ENCODE peak calls at places on chromosomes 7 and 10, in ten cellular contexts. O is uterus; I is CD8-positive, alpha-beta memory T cell; Y is right lobe of liver; P is heart right ventricle; R is SJSA1; B is fibroblast of lung; D is lower lobe of right lung; S is CD8-positive, alpha-beta T cell; G is esophagus muscularis mucosa. Z is an unnamed sample. For H3K4me1, the result is how much of the 10 kb centered on the place peaks cover.

GRCh38 chr10:98293550-98294269 is 25.7 kb upstream of the LOXL4 start:
- DNase-seq in O (no peak), I (peak), Y (no peak), P (peak), R (no peak), B (no peak), D (no peak), S (no peak), G (no peak), Z (no peak)

GRCh38 chr7:98266840-98267239 is 14.6 kb upstream of the BRI3 start:
- DNase-seq in O (no peak), I (no peak), Y (no peak), P (no peak), R (no peak), B (no peak), D (no peak), S (no peak), G (no peak), Z (no peak)

GRCh38 chr7:17696422-17696821 is 243.9 kb downstream of the SNX13 start:
- DNase-seq in O (peak), I (no peak), Y (no peak), P (no peak), R (peak), B (peak), D (peak), S (no peak), G (no peak), Z (no peak)

GRCh38 chr7:114081606-114082425 is 163.0 kb upstream of the PPP1R3A start:
- DNase-seq in O (no peak), I (no peak), Y (no peak), P (no peak), R (peak), B (peak), D (no peak), S (no peak), G (no peak), Z (no peak)

GRCh38 chr7:26087321-26088091 is 64.5 kb upstream of the NFE2L3 start:
- DNase-seq in O (no peak), I (no peak), Y (no peak), P (no peak), R (no peak), B (peak), D (no peak), S (no peak), G (no peak), Z (no peak)

GRCh38 chr7:106462365-106462859 is 177.6 kb upstream of the NAMPT start:
- DNase-seq in O (no peak), I (no peak), Y (no peak), P (no peak), R (peak), B (peak), D (no peak), S (no peak), G (no peak), Z (no peak)

GRCh38 chr10:49550563-49550962 is 11.6 kb upstream of the ERCC6 start:
- DNase-seq in O (no peak), I (no peak), Y (no peak), P (no peak), R (peak), B (peak), D (no peak), S (no peak), G (no peak), Z (no peak)

GRCh38 chr7:949021-949934 is 5.2 kb downstream of the ADAP1 start:
- DNase-seq in O (no peak), I (peak), Y (peak), P (no peak), R (no peak), B (no peak), D (peak), S (no peak), G (no peak), Z (peak)

GRCh38 chr7:129553861-129554530 is 51.7 kb downstream of the SMKR1 start:
- DNase-seq in O (no peak), I (peak), Y (no peak), P (no peak), R (peak), B (peak), D (no peak), S (peak), G (no peak), Z (no peak)

GRCh38 chr7:74317146-74317782 is 28.1 kb downstream of the CLIP2 start:
- DNase-seq in O (no peak), I (no peak), Y (no peak), P (no peak), R (no peak), B (no peak), D (no peak), S (no peak), G (no peak), Z (no peak)

GRCh38 chr7:50431316-50431715 is 18.8 kb downstream of the FIGNL1 start:
- DNase-seq in O (no peak), I (no peak), Y (no peak), P (no peak), R (no peak), B (no peak), D (no peak), S (no peak), G (no peak), Z (no peak)

GRCh38 chr10:62614389-62615157 is 189.9 kb upstream of the ADO start:
- DNase-seq in O (no peak), I (no peak), Y (no peak), P (no peak), R (peak), B (peak), D (no peak), S (no peak), G (peak), Z (no peak)

GRCh38 chr7:3942778-3943177 is 641.7 kb downstream of the SDK1 start:
- DNase-seq in O (no peak), I (no peak), Y (no peak), P (no peak), R (peak), B (peak), D (no peak), S (no peak), G (no peak), Z (no peak)

GRCh38 chr10:112804036-112804435 is 146.0 kb upstream of the TCF7L2 start:
- DNase-seq in O (no peak), I (no peak), Y (peak), P (no peak), R (no peak), B (no peak), D (no peak), S (no peak), G (no peak), Z (no peak)

GRCh38 chr7:54885285-54885684 is 126.3 kb upstream of the SEC61G start:
- DNase-seq in O (no peak), I (no peak), Y (no peak), P (no peak), R (no peak), B (no peak), D (no peak), S (no peak), G (no peak), Z (no peak)

GRCh38 chr10:32328499-32328898 is 18.5 kb downstream of the EPC1 start:
- DNase-seq in O (no peak), I (no peak), Y (no peak), P (no peak), R (no peak), B (no peak), D (no peak), S (no peak), G (no peak), Z (no peak)

GRCh38 chr10:128058106-128058745 is 68.0 kb downstream of the MKI67 start:
- DNase-seq in O (no peak), I (no peak), Y (no peak), P (no peak), R (no peak), B (no peak), D (no peak), S (no peak), G (no peak), Z (no peak)

GRCh38 chr7:74252893-74253292 is 1.3 kb downstream of the RFC2 start:
- DNase-seq in O (no peak), I (no peak), Y (peak), P (no peak), R (no peak), B (no peak), D (no peak), S (no peak), G (no peak), Z (no peak)

GRCh38 chr7:128112781-128113221 is 81.6 kb upstream of the LRRC4 start:
- DNase-seq in O (no peak), I (no peak), Y (no peak), P (no peak), R (no peak), B (no peak), D (no peak), S (no peak), G (no peak), Z (peak)

GRCh38 chr10:29067161-29067560 is 221.7 kb upstream of the LYZL1 start:
- DNase-seq in O (no peak), I (no peak), Y (no peak), P (no peak), R (no peak), B (peak), D (no peak), S (no peak), G (no peak), Z (no peak)

GRCh38 chr10:111079241-111079760 is 2.5 kb downstream of the ADRA2A start:
- DNase-seq in O (no peak), I (no peak), Y (no peak), P (no peak), R (no peak), B (no peak), D (no peak), S (no peak), G (no peak), Z (no peak)

GRCh38 chr10:5461914-5462840 is 37.2 kb downstream of the CALML5 start:
- DNase-seq in O (no peak), I (no peak), Y (no peak), P (no peak), R (no peak), B (peak), D (no peak), S (no peak), G (peak), Z (no peak)

GRCh38 chr7:155533827-155534690 is 12.3 kb downstream of the CNPY1 start:
- DNase-seq in O (no peak), I (no peak), Y (no peak), P (no peak), R (no peak), B (no peak), D (no peak), S (no peak), G (no peak), Z (peak)

GRCh38 chr10:47088656-47089354 is 177.6 kb downstream of the PTPN20 start:
- DNase-seq in O (no peak), I (no peak), Y (no peak), P (no peak), R (no peak), B (no peak), D (no peak), S (no peak), G (no peak), Z (no peak)

GRCh38 chr10:35690534-35690933 is 48.4 kb upstream of the FZD8 start:
- DNase-seq in O (no peak), I (no peak), Y (no peak), P (no peak), R (no peak), B (no peak), D (no peak), S (no peak), G (no peak), Z (no peak)

GRCh38 chr10:47188156-47188555 is 111.8 kb upstream of the GDF10 start:
- DNase-seq in O (no peak), I (no peak), Y (no peak), P (no peak), R (no peak), B (no peak), D (no peak), S (no peak), G (no peak), Z (peak)

GRCh38 chr10:14558025-14558424 is 216.7 kb downstream of the FAM107B start:
- DNase-seq in O (no peak), I (no peak), Y (no peak), P (no peak), R (no peak), B (no peak), D (no peak), S (no peak), G (no peak), Z (no peak)

GRCh38 chr10:14555806-14556205 is 218.9 kb downstream of the FAM107B start:
- DNase-seq in O (no peak), I (no peak), Y (no peak), P (no peak), R (no peak), B (no peak), D (no peak), S (no peak), G (no peak), Z (no peak)

GRCh38 chr10:14557573-14557972 is 217.1 kb downstream of the FAM107B start:
- DNase-seq in O (no peak), I (no peak), Y (no peak), P (no peak), R (no peak), B (no peak), D (no peak), S (no peak), G (no peak), Z (no peak)

GRCh38 chr10:14554843-14555205 is 219.9 kb downstream of the FAM107B start:
- DNase-seq in O (no peak), I (no peak), Y (no peak), P (no peak), R (no peak), B (peak), D (no peak), S (no peak), G (no peak), Z (no peak)

GRCh38 chr10:14556285-14556956 is 218.3 kb downstream of the FAM107B start:
- DNase-seq in O (no peak), I (peak), Y (no peak), P (no peak), R (no peak), B (peak), D (peak), S (no peak), G (no peak), Z (no peak)
- H3K4me1 ChIP-seq in O (under half), I (half or more), Y (half or more), P (under half), R (under half), B (under half), D (half or more), S (half or more), G (under half), Z (under half)

DNA sequence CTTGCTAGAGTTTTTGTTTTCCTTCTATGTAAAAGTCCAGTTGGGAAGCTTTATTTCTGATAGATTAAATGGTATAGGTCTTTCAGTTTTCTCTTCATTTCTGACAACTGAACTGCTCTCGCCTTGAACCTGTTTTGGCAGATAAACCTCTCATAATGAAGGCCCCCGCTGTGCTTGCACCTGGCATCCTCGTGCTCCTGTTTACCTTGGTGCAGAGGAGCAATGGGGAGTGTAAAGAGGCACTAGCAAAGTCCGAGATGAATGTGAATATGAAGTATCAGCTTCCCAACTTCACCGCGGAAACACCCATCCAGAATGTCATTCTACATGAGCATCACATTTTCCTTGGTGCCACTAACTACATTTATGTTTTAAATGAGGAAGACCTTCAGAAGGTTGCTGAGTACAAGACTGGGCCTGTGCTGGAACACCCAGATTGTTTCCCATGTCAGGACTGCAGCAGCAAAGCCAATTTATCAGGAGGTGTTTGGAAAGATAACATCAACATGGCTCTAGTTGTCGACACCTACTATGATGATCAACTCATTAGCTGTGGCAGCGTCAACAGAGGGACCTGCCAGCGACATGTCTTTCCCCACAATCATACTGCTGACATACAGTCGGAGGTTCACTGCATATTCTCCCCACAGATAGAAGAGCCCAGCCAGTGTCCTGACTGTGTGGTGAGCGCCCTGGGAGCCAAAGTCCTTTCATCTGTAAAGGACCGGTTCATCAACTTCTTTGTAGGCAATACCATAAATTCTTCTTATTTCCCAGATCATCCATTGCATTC is 27.1 kb downstream of the MET start:
- DNase-seq in O (no peak), I (no peak), Y (no peak), P (no peak), R (no peak), B (no peak), D (no peak), S (no peak), G (no peak), Z (no peak)
- H3K4me1 ChIP-seq in O (under half), I (under half), Y (under half), P (under half), R (under half), B (under half), D (under half), S (under half), G (under half), Z (under half)

GRCh38 chr7:27209933-27210440 is 10.1 kb upstream of the HOXA13 start:
- DNase-seq in O (no peak), I (no peak), Y (no peak), P (no peak), R (no peak), B (no peak), D (no peak), S (no peak), G (no peak), Z (no peak)
- H3K4me1 ChIP-seq in O (under half), I (under half), Y (under half), P (under half), R (under half), B (under half), D (under half), S (under half), G (under half), Z (under half)

DNA sequence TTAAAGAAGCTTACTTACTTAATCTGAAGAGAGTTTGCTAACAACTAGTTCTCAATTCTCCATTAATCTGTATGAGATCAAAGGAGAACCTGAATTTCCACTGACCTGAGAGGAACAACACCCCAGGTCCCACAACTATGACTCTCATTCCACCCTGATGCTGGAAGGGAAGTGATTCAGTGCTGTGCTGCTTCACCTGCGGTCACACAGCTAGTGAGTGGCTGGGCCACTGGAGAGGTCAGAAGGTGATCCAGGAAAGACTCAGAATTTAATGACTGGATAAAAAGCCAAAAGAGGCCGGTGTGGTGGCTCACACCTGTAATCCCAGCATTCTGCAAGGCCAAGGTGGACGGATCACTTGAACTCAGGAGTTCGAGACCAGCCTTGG is 23.6 kb downstream of the SORBS1 start:
- DNase-seq in O (no peak), I (no peak), Y (no peak), P (no peak), R (no peak), B (peak), D (no peak), S (no peak), G (no peak), Z (no peak)
- H3K4me1 ChIP-seq in O (under half), I (under half), Y (under half), P (half or more), R (under half), B (under half), D (under half), S (under half), G (half or more), Z (under half)

DNA sequence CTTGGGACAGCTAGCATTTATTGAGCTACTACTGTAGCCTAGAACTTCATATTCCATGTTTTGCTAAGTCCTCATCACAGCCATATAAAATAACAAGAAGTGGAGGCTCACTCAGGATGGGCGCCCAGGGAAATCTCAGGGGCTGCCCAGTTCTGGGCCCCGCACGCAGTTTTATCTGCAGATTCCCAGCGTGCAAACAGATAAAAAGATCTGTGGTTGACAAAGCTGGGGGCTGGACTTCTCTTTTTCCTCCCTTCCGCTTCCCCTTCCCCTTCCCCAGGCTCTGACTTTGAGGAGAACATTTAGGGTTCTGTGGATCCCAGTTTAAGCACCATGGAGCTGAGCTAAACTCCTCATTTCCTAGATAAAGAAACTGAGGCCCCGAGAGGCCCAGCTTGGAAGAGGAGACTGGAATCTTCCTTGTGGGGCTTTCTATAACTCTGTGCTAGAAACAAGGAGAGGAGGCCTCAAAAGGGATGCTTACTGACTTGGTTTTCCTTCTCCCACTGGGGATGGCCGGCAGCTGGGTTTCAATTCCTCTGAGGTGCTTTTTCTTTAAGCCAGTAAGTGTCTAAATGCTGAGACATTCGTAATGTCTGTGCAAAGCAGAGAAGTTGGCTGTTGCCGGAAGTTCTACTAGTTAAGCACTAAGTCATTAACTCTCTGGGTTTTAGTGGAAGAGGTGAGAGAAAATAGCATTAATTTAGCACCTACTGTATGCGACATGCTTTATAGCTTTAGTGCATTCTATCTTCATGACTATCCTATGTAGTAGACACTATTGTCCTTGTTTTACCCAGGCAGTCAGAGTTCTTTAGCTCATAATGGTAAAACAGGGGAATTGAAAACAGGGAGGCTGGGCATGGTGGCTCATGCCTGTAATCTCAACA is 135.4 kb downstream of the RGS10 start:
- DNase-seq in O (no peak), I (no peak), Y (no peak), P (peak), R (no peak), B (no peak), D (no peak), S (no peak), G (no peak), Z (no peak)
- H3K4me1 ChIP-seq in O (under half), I (under half), Y (under half), P (under half), R (under half), B (under half), D (half or more), S (under half), G (under half), Z (half or more)

DNA sequence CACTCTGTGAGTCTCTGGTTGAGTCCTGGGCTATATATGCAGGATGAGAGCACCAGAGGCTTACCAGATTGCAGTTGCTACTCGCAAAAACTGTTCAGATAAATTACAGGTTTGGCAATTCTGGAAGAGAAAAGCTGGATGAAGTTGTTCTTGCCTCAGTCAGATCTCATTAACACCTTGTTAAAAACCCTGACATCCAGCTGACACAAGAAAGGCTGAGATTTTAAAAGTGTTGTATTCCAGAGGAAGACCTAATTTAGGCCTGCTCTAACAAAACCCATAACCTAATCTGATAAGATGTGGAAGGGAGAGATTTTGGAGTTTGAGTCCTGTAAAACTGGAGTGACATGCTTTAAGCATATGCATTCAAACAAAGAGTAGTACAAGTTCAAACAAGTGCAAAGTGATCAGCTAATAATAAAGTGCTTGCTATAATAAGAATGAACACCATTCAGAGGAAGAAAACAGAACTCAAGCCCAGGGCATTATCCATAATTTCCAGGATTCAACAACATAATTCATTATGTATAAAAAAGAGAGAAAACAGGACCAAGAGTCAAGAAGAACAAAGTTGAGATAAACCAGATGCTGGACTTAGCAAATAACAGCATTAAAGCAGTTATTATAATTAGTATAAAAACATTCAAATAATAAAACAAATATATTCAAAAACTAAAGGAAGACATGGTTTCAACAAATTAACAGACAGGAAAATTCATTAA is 135.5 kb downstream of the CD36 start:
- DNase-seq in O (no peak), I (no peak), Y (no peak), P (no peak), R (no peak), B (no peak), D (no peak), S (no peak), G (no peak), Z (no peak)
- H3K4me1 ChIP-seq in O (under half), I (under half), Y (under half), P (under half), R (under half), B (under half), D (under half), S (under half), G (half or more), Z (under half)

Z was measured in upper lobe of right lung.